ENCODE peak calls at places on chromosomes 13 and 19, in seven cellular contexts. M, R, A, T, F, G and H are unnamed samples.
A peak's percentile ranks its signal among the peaks of the same experiment; 100 is the strongest.

GRCh38 chr19:52901842-52902241 is 4.4 kb upstream of the ZNF320 start:
- DNase-seq in R (no peak), T (no peak), A (no peak), G (no peak), F (no peak), M (no peak), H (no peak)

GRCh38 chr13:24650157-24650556 is 30.1 kb upstream of the ATP12A start:
- DNase-seq in M (peak; percentile 65), G (no peak), A (peak; percentile 43), F (no peak), T (no peak), R (no peak), H (no peak)

GRCh38 chr13:47117268-47117667 is 220.4 kb upstream of the HTR2A start:
- DNase-seq in A (peak; percentile 56), M (peak; percentile 49), R (no peak), G (no peak), F (no peak), T (no peak), H (no peak)

GRCh38 chr19:45324349-45324907 is 1.8 kb upstream of the CKM start:
- DNase-seq in R (no peak), F (no peak), A (no peak), G (no peak), M (no peak), T (no peak), H (no peak)

GRCh38 chr19:30340724-30341595 is 31.2 kb upstream of the ZNF536 start:
- DNase-seq in M (no peak), F (no peak), T (no peak), A (no peak), R (no peak), G (no peak), H (no peak)

GRCh38 chr13:49300716-49301589 is 53.2 kb downstream of the CDADC1 start:
- DNase-seq in F (peak; percentile 40), G (peak; percentile 73), M (peak; percentile 82), R (peak; percentile 22), T (peak; percentile 79), A (peak; percentile 83), H (peak; percentile 50)

GRCh38 chr13:97485328-97485727 is 51.4 kb downstream of the RAP2A start:
- DNase-seq in M (no peak), A (no peak), T (no peak), G (no peak), F (no peak), R (no peak), H (no peak)

GRCh38 chr19:45558399-45558878 is 26.2 kb downstream of the OPA3 start:
- DNase-seq in A (peak; percentile 57), F (peak; percentile 50), G (no peak), R (no peak), T (peak; percentile 87), M (peak; percentile 60), H (peak; percentile 38)

GRCh38 chr19:46674416-46675178 is 13.6 kb upstream of the DACT3 start:
- DNase-seq in A (no peak), G (no peak), R (no peak), T (no peak), F (no peak), M (no peak), H (no peak)

GRCh38 chr19:17401628-17402027 is 3.8 kb downstream of the BST2 start:
- DNase-seq in G (no peak), R (no peak), T (no peak), A (no peak), M (no peak), F (no peak), H (no peak)

GRCh38 chr13:114111577-114111976 is 20.8 kb downstream of the RASA3 start:
- DNase-seq in M (no peak), F (no peak), G (peak; percentile 33), R (no peak), T (peak; percentile 57), A (peak; percentile 31), H (no peak)

GRCh38 chr19:41578886-41579285 is 2.9 kb downstream of the CEACAM21 start:
- DNase-seq in F (no peak), T (no peak), M (no peak), A (no peak), G (no peak), R (no peak), H (no peak)

GRCh38 chr19:33767898-33768413 is 28.7 kb upstream of the KCTD15 start:
- DNase-seq in T (peak; percentile 55), M (peak; percentile 33), R (no peak), A (peak; percentile 24), F (no peak), G (no peak), H (no peak)